ENCODE peak calls at places on chromosome X, in four cellular contexts. N is stomach, W is transverse colon, B is esophagus muscularis mucosa. P is an unnamed sample.

GRCh38 chrX:55057691-55058249 is 17.1 kb upstream of the PAGE2B start:
- DNase-seq in N (no peak), W (no peak), B (no peak), P (no peak)

GRCh38 chrX:1444896-1445480 is 7.7 kb downstream of the ASMTL start:
- DNase-seq in N (no peak), W (no peak), B (peak), P (peak)

GRCh38 chrX:2708601-2709200 is 17.6 kb downstream of the CD99 start:
- DNase-seq in N (no peak), W (no peak), B (no peak), P (no peak)

GRCh38 chrX:11665144-11666040 is at the start of gene ARHGAP6:
- DNase-seq in N (no peak), W (peak), B (no peak), P (peak)

GRCh38 chrX:108186811-108187210 is 95.2 kb downstream of the ATG4A start:
- DNase-seq in N (no peak), W (no peak), B (no peak), P (no peak)

GRCh38 chrX:44332437-44332836 is 11.0 kb downstream of the EFHC2 start:
- DNase-seq in N (no peak), W (no peak), B (no peak), P (no peak)

GRCh38 chrX:70834587-70834986 is 73.9 kb downstream of the TEX11 start:
- DNase-seq in N (no peak), W (no peak), B (no peak), P (no peak)

GRCh38 chrX:95076449-95076848 is 1402.4 kb downstream of the FAM133A start:
- DNase-seq in N (no peak), W (no peak), B (no peak), P (no peak)

GRCh38 chrX:140053841-140054240 is 88.5 kb upstream of the CXorf66 start:
- DNase-seq in N (no peak), W (no peak), B (no peak), P (no peak)

GRCh38 chrX:109533005-109533404 is 3.6 kb upstream of the NXT2 start:
- DNase-seq in N (no peak), W (no peak), B (no peak), P (no peak)

GRCh38 chrX:6238576-6238975 is 9.9 kb upstream of the NLGN4X start:
- DNase-seq in N (no peak), W (no peak), B (no peak), P (no peak)

GRCh38 chrX:17170973-17171372 is 204.0 kb upstream of the NHS start:
- DNase-seq in N (no peak), W (no peak), B (no peak), P (no peak)

GRCh38 chrX:137565318-137565904 is 516 bp upstream of the ZIC3 start:
- DNase-seq in N (no peak), W (no peak), B (no peak), P (no peak)

GRCh38 chrX:102950908-102951866 is 14.1 kb downstream of the RAB40AL start:
- DNase-seq in N (peak), W (peak), B (no peak), P (no peak)

GRCh38 chrX:45372151-45372550 is 171.5 kb upstream of the DIPK2B start:
- DNase-seq in N (no peak), W (no peak), B (no peak), P (no peak)

GRCh38 chrX:94576367-94577004 is 902.5 kb downstream of the FAM133A start:
- DNase-seq in N (no peak), W (no peak), B (no peak), P (no peak)

GRCh38 chrX:75648803-75649588 is 126.2 kb upstream of the ZDHHC15 start:
- DNase-seq in N (no peak), W (no peak), B (no peak), P (no peak)

GRCh38 chrX:10166731-10167149 is 10.0 kb downstream of the CLCN4 start:
- DNase-seq in N (peak), W (no peak), B (no peak), P (no peak)

GRCh38 chrX:16718824-16719333 is 533 bp upstream of the SYAP1 start:
- DNase-seq in N (no peak), W (no peak), B (no peak), P (no peak)

GRCh38 chrX:100659431-100660137 is 15.6 kb downstream of the SRPX2 start:
- DNase-seq in N (no peak), W (peak), B (no peak), P (no peak)

GRCh38 chrX:73851014-73852009 is 288.3 kb downstream of the CHIC1 start:
- DNase-seq in N (peak), W (peak), B (no peak), P (peak)
- TF ChIP-seq POLR2AphosphoS5 in N (peak), W (no peak), B (peak), P (no peak)

GRCh38 chrX:134023851-134024281 is 38.5 kb upstream of the GPC3 start:
- DNase-seq in N (no peak), W (no peak), B (no peak), P (no peak)
- TF ChIP-seq EP300 in N (no peak), W (no peak), B (no peak), P (no peak)

DNA sequence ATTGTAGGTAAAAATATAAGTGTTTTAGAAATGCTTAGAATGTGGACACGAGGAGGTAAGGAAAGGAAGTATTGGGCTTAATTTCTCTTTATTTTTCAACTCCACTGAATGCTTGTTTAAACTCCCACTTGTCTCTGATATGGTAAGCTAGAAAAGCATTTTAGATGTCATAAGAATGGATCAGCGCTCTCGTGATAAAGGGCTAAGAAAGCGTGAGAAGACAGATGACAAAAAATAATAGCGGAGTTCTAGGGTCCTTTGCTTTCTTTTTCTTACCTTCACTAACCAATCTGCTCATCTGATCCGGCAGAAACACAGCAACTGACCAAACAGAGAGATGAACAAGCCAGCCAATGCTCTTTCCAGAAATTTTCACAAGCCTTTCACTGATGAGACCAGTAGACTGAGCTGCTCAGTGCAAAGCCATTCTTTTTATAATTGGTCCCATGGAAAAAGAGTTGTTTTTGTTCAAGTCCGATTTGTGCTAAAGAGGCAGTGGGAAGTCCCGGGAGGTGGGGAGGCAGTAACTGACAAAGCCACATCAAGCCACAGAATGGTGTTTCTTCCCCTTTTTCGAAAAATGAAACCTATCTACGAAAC is at the start of gene TASL:
- DNase-seq in N (no peak), W (peak), B (no peak), P (no peak)
- TF ChIP-seq POLR2AphosphoS5 in N (no peak), W (no peak), B (peak), P (no peak)

GRCh38 chrX:129905787-129906580 is at the start of gene UTP14A:
- DNase-seq in N (peak), W (peak), B (peak), P (peak)
- TF ChIP-seq EP300 in N (no peak), W (no peak), B (no peak), P (no peak)

DNA sequence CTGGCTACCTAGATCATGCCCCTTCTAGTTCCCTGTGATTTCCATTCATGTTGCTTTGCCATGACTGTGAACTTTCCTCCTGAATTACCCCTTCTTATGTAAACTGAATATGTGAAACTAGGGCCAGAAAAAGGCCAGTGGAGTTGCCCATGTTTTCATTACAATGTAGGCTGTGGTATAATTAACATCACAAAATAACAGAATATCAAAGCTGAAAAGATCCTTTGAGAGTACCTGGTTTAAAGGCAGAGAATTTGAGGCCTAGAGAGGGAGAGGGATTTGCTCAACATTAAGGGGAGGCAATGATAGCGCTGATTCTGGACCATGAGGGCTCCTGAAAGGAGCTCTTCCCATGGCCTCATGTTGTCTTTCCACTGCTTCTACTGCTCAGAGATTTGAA is 392.2 kb downstream of the OPHN1 start:
- DNase-seq in N (no peak), W (no peak), B (no peak), P (no peak)
- TF ChIP-seq POLR2AphosphoS5 in N (no peak), W (no peak), B (no peak), P (no peak)

GRCh38 chrX:123803331-123803983 is 56.4 kb upstream of the XIAP start:
- DNase-seq in N (no peak), W (no peak), B (no peak), P (no peak)
- TF ChIP-seq EP300 in N (no peak), W (no peak), B (no peak), P (no peak)

GRCh38 chrX:15674514-15674898 is 9.9 kb upstream of the CLTRN start:
- DNase-seq in N (peak), W (peak), B (peak), P (peak)
- TF ChIP-seq POLR2AphosphoS5 in N (peak), W (no peak), B (no peak), P (peak)